ENCODE peak calls at places on chromosomes 4 and X, in five cellular contexts. One of them, this sample, is unnamed. For H3K4me1, the result is how much of the 10 kb centered on the place peaks cover.

GRCh38 chrX:68830486-68831404 is 1.9 kb downstream of the EFNB1 start:
- DNase-seq in transverse colon: no peak
- DNase-seq in breast epithelium: no peak
- DNase-seq in endothelial cell of umbilical vein: no peak
- DNase-seq in GM12878: no peak
- DNase-seq in this sample: peak

GRCh38 chr4:81428002-81428401 is 43.7 kb downstream of the RASGEF1B start:
- DNase-seq in transverse colon: no peak
- DNase-seq in GM12878: no peak
- DNase-seq in breast epithelium: no peak
- DNase-seq in endothelial cell of umbilical vein: no peak
- DNase-seq in this sample: no peak

GRCh38 chr4:126753592-126753991 is 879.2 kb upstream of the INTU start:
- DNase-seq in GM12878: no peak
- DNase-seq in transverse colon: no peak
- DNase-seq in endothelial cell of umbilical vein: no peak
- DNase-seq in breast epithelium: no peak
- DNase-seq in this sample: no peak

GRCh38 chr4:189202182-189202868 is 738.3 kb upstream of the FRG1 start:
- DNase-seq in breast epithelium: peak
- DNase-seq in GM12878: no peak
- DNase-seq in transverse colon: peak
- DNase-seq in endothelial cell of umbilical vein: no peak
- DNase-seq in this sample: no peak

GRCh38 chr4:108144451-108144850 is 24.3 kb downstream of the LEF1 start:
- DNase-seq in breast epithelium: no peak
- DNase-seq in GM12878: no peak
- DNase-seq in transverse colon: no peak
- DNase-seq in endothelial cell of umbilical vein: no peak
- DNase-seq in this sample: no peak

GRCh38 chrX:29145316-29145715 is 558.1 kb downstream of the IL1RAPL1 start:
- DNase-seq in transverse colon: no peak
- DNase-seq in breast epithelium: no peak
- DNase-seq in endothelial cell of umbilical vein: no peak
- DNase-seq in GM12878: no peak
- DNase-seq in this sample: no peak

GRCh38 chr4:183011213-183011907 is 87.7 kb upstream of the WWC2 start:
- DNase-seq in GM12878: no peak
- DNase-seq in breast epithelium: no peak
- DNase-seq in endothelial cell of umbilical vein: no peak
- DNase-seq in transverse colon: no peak
- DNase-seq in this sample: no peak

GRCh38 chrX:153582896-153583295 is 16.0 kb downstream of the CCNQ start:
- DNase-seq in breast epithelium: no peak
- DNase-seq in transverse colon: peak
- DNase-seq in endothelial cell of umbilical vein: peak
- DNase-seq in GM12878: peak
- DNase-seq in this sample: no peak

GRCh38 chr4:20362148-20362547 is 110.4 kb downstream of the SLIT2 start:
- DNase-seq in GM12878: no peak
- DNase-seq in endothelial cell of umbilical vein: no peak
- DNase-seq in transverse colon: no peak
- DNase-seq in breast epithelium: no peak
- DNase-seq in this sample: no peak

GRCh38 chr4:153465583-153465921 is 608 bp upstream of the TMEM131L start:
- DNase-seq in endothelial cell of umbilical vein: peak
- DNase-seq in transverse colon: peak
- DNase-seq in GM12878: no peak
- DNase-seq in breast epithelium: no peak
- DNase-seq in this sample: no peak

GRCh38 chr4:31194823-31195222 is 474.7 kb downstream of the PCDH7 start:
- DNase-seq in endothelial cell of umbilical vein: peak
- DNase-seq in breast epithelium: no peak
- DNase-seq in transverse colon: no peak
- DNase-seq in GM12878: no peak
- DNase-seq in this sample: no peak

GRCh38 chr4:59094505-59094904 is 1984.3 kb upstream of the IGFBP7 start:
- DNase-seq in endothelial cell of umbilical vein: no peak
- DNase-seq in breast epithelium: no peak
- DNase-seq in GM12878: no peak
- DNase-seq in transverse colon: no peak
- DNase-seq in this sample: no peak

GRCh38 chr4:65669008-65669971 is 999 bp downstream of the EPHA5 start:
- DNase-seq in breast epithelium: no peak
- DNase-seq in transverse colon: no peak
- DNase-seq in GM12878: no peak
- DNase-seq in endothelial cell of umbilical vein: no peak
- DNase-seq in this sample: no peak

GRCh38 chr4:125200556-125200955 is 114.2 kb upstream of the FAT4 start:
- DNase-seq in GM12878: no peak
- DNase-seq in breast epithelium: no peak
- DNase-seq in transverse colon: no peak
- DNase-seq in endothelial cell of umbilical vein: no peak
- DNase-seq in this sample: no peak

GRCh38 chr4:133483600-133484246 is 334.6 kb downstream of the PCDH10 start:
- DNase-seq in GM12878: no peak
- DNase-seq in transverse colon: no peak
- DNase-seq in breast epithelium: no peak
- DNase-seq in endothelial cell of umbilical vein: peak
- DNase-seq in this sample: no peak

GRCh38 chrX:22666441-22666840 is 333.3 kb upstream of the DDX53 start:
- DNase-seq in endothelial cell of umbilical vein: peak
- DNase-seq in breast epithelium: no peak
- DNase-seq in transverse colon: no peak
- DNase-seq in GM12878: no peak
- DNase-seq in this sample: no peak

GRCh38 chrX:45758319-45758718 is 557.6 kb upstream of the DIPK2B start:
- DNase-seq in GM12878: peak
- DNase-seq in endothelial cell of umbilical vein: peak
- DNase-seq in transverse colon: peak
- DNase-seq in breast epithelium: no peak
- DNase-seq in this sample: no peak

GRCh38 chr4:23333946-23334878 is 555.6 kb downstream of the PPARGC1A start:
- DNase-seq in transverse colon: no peak
- DNase-seq in endothelial cell of umbilical vein: no peak
- DNase-seq in breast epithelium: no peak
- DNase-seq in GM12878: peak
- DNase-seq in this sample: no peak

GRCh38 chr4:151199496-151200190 is 77.3 kb upstream of the PRSS48 start:
- DNase-seq in GM12878: no peak
- DNase-seq in transverse colon: no peak
- DNase-seq in endothelial cell of umbilical vein: no peak
- DNase-seq in breast epithelium: no peak
- DNase-seq in this sample: no peak

GRCh38 chrX:72540318-72540717 is 32.3 kb downstream of the HDAC8 start:
- DNase-seq in breast epithelium: no peak
- DNase-seq in GM12878: no peak
- DNase-seq in transverse colon: no peak
- DNase-seq in endothelial cell of umbilical vein: peak
- DNase-seq in this sample: no peak

GRCh38 chr4:156198511-156198910 is 244.8 kb upstream of the CTSO start:
- DNase-seq in transverse colon: no peak
- DNase-seq in breast epithelium: no peak
- DNase-seq in endothelial cell of umbilical vein: no peak
- DNase-seq in GM12878: no peak
- DNase-seq in this sample: no peak

GRCh38 chrX:110081740-110082139 is 78.8 kb downstream of the TMEM164 start:
- DNase-seq in transverse colon: no peak
- DNase-seq in breast epithelium: no peak
- DNase-seq in GM12878: no peak
- DNase-seq in endothelial cell of umbilical vein: peak
- DNase-seq in this sample: no peak

GRCh38 chr4:41013746-41014145 is 200.6 kb downstream of the APBB2 start:
- DNase-seq in endothelial cell of umbilical vein: no peak
- DNase-seq in transverse colon: no peak
- DNase-seq in GM12878: no peak
- DNase-seq in breast epithelium: no peak
- DNase-seq in this sample: no peak

GRCh38 chr4:16717266-16717970 is 181.0 kb downstream of the LDB2 start:
- DNase-seq in GM12878: no peak
- DNase-seq in breast epithelium: no peak
- DNase-seq in endothelial cell of umbilical vein: no peak
- DNase-seq in transverse colon: no peak
- DNase-seq in this sample: no peak

GRCh38 chr4:101699441-101700117 is 91.0 kb upstream of the BANK1 start:
- DNase-seq in transverse colon: no peak
- DNase-seq in endothelial cell of umbilical vein: no peak
- DNase-seq in breast epithelium: no peak
- DNase-seq in GM12878: no peak
- DNase-seq in this sample: no peak

GRCh38 chrX:112147206-112147605 is 64.6 kb upstream of the TRPC5 start:
- DNase-seq in transverse colon: no peak
- DNase-seq in endothelial cell of umbilical vein: no peak
- DNase-seq in breast epithelium: no peak
- DNase-seq in GM12878: no peak
- DNase-seq in this sample: no peak

GRCh38 chrX:118116308-118117068 is at the start of gene KLHL13:
- DNase-seq in endothelial cell of umbilical vein: peak
- DNase-seq in GM12878: no peak
- DNase-seq in breast epithelium: no peak
- DNase-seq in transverse colon: peak
- DNase-seq in this sample: no peak

GRCh38 chr4:146255874-146256273 is 41.5 kb downstream of the REELD1 start:
- DNase-seq in breast epithelium: no peak
- DNase-seq in endothelial cell of umbilical vein: peak
- DNase-seq in transverse colon: no peak
- DNase-seq in GM12878: no peak
- DNase-seq in this sample: no peak

GRCh38 chr4:147768113-147768512 is 36.2 kb downstream of the ARHGAP10 start:
- DNase-seq in breast epithelium: no peak
- DNase-seq in transverse colon: peak
- DNase-seq in GM12878: no peak
- DNase-seq in endothelial cell of umbilical vein: peak
- DNase-seq in this sample: no peak

GRCh38 chr4:31034550-31034949 is 314.4 kb downstream of the PCDH7 start:
- DNase-seq in breast epithelium: no peak
- DNase-seq in endothelial cell of umbilical vein: no peak
- DNase-seq in GM12878: no peak
- DNase-seq in transverse colon: no peak
- DNase-seq in this sample: no peak

GRCh38 chr4:56743550-56743949 is 62.5 kb upstream of the HOPX start:
- DNase-seq in GM12878: no peak
- DNase-seq in endothelial cell of umbilical vein: no peak
- DNase-seq in transverse colon: peak
- DNase-seq in breast epithelium: no peak
- DNase-seq in this sample: no peak

GRCh38 chr4:24806206-24806990 is 11.0 kb downstream of the SOD3 start:
- DNase-seq in breast epithelium: no peak
- DNase-seq in endothelial cell of umbilical vein: no peak
- DNase-seq in GM12878: no peak
- DNase-seq in transverse colon: no peak
- DNase-seq in this sample: peak

GRCh38 chrX:151268836-151269235 is 92.5 kb downstream of the GPR50 start:
- DNase-seq in transverse colon: no peak
- DNase-seq in GM12878: no peak
- DNase-seq in endothelial cell of umbilical vein: no peak
- DNase-seq in breast epithelium: no peak
- DNase-seq in this sample: no peak

GRCh38 chr4:47577779-47578553 is 92.9 kb downstream of the ATP10D start:
- DNase-seq in transverse colon: no peak
- DNase-seq in breast epithelium: no peak
- DNase-seq in GM12878: no peak
- DNase-seq in endothelial cell of umbilical vein: peak
- DNase-seq in this sample: no peak
- TF ChIP-seq POLR2AphosphoS5 in transverse colon: peak
- TF ChIP-seq POLR2AphosphoS5 in breast epithelium: no peak
- TF ChIP-seq POLR2AphosphoS5 in GM12878: no peak
- TF ChIP-seq POLR2AphosphoS5 in endothelial cell of umbilical vein: peak
- TF ChIP-seq POLR2AphosphoS5 in this sample: peak

GRCh38 chr4:121876070-121876469 is 5.8 kb upstream of the BBS7 start:
- DNase-seq in breast epithelium: no peak
- DNase-seq in GM12878: no peak
- DNase-seq in transverse colon: no peak
- DNase-seq in endothelial cell of umbilical vein: no peak
- DNase-seq in this sample: no peak

GRCh38 chr4:121875663-121876062 is 5.4 kb upstream of the BBS7 start:
- DNase-seq in transverse colon: no peak
- DNase-seq in breast epithelium: no peak
- DNase-seq in endothelial cell of umbilical vein: no peak
- DNase-seq in GM12878: no peak
- DNase-seq in this sample: no peak

GRCh38 chr4:121873604-121874003 is 3.3 kb upstream of the BBS7 start:
- DNase-seq in breast epithelium: no peak
- DNase-seq in endothelial cell of umbilical vein: no peak
- DNase-seq in GM12878: peak
- DNase-seq in transverse colon: no peak
- DNase-seq in this sample: no peak

DNA sequence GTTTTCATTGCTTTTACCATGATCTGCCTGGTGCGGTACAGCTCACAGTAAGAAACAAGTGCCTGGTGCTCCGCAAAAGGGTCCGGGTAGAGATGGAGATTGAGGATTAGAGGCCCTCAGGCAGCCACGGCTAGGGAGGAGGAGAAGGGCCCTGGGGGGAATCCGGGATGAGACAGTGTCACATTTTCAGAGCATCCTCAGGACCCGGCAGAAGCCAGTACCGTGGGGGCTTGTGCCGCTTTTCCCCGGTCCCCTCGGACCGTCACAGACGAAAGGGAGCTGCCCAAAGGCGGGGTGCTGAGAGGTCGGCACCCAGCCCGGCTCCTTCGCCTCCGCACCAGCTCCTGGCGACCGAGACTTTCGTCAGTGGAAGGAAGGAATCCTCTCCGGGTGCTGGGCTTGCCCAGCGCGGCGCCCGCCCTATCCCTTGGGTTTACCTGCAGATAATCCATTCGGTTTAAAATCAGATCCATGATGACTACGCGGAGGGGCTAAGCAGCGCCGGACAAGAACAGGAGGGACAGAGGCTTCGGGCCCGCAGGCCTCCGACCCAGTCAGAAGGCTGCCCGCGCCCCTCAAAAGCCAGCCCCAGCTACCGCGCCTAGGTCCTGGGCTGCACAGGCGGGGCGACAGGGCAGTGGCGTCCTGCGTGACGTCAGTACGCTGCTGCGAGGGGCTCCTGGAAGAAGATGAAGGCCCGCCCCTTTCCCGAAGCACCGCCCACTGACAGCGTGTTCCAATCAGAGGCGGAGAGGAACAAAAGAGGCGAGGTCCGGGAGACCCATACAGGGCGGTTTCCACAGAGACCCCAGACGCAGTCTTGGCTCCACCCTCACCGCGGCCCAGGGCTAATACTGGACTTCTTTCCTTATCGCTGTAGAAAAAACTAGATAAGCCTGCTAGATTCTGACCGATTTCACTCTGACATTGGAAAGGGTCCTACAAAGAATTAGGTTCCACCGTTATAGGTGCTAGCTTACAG is at the start of gene BBS7:
- DNase-seq in transverse colon: peak
- DNase-seq in breast epithelium: peak
- DNase-seq in GM12878: peak
- DNase-seq in endothelial cell of umbilical vein: peak
- DNase-seq in this sample: peak
- TF ChIP-seq POLR2A in transverse colon: peak
- TF ChIP-seq POLR2A in breast epithelium: peak
- TF ChIP-seq POLR2A in GM12878: peak
- TF ChIP-seq POLR2A in endothelial cell of umbilical vein: peak
- TF ChIP-seq POLR2A in this sample: peak

GRCh38 chrX:2512501-2512900 is 11.7 kb upstream of the DHRSX start:
- DNase-seq in endothelial cell of umbilical vein: no peak
- DNase-seq in breast epithelium: no peak
- DNase-seq in GM12878: no peak
- DNase-seq in transverse colon: no peak
- DNase-seq in this sample: no peak
- H3K4me1 ChIP-seq in endothelial cell of umbilical vein: under half
- H3K4me1 ChIP-seq in breast epithelium: under half
- H3K4me1 ChIP-seq in GM12878: under half
- H3K4me1 ChIP-seq in transverse colon: under half
- H3K4me1 ChIP-seq in this sample: under half

GRCh38 chr4:74654230-74654681 is 140.1 kb downstream of the BTC start:
- DNase-seq in transverse colon: no peak
- DNase-seq in breast epithelium: no peak
- DNase-seq in GM12878: peak
- DNase-seq in endothelial cell of umbilical vein: no peak
- DNase-seq in this sample: no peak
- TF ChIP-seq POLR2AphosphoS5 in transverse colon: no peak
- TF ChIP-seq POLR2AphosphoS5 in breast epithelium: no peak
- TF ChIP-seq POLR2AphosphoS5 in GM12878: no peak
- TF ChIP-seq POLR2AphosphoS5 in endothelial cell of umbilical vein: no peak
- TF ChIP-seq POLR2AphosphoS5 in this sample: no peak